ENCODE peak calls at places on chromosomes 5 and 9, in five cellular contexts. C is K562, R is HepG2, G is GM12878, Q is H1. M is an unnamed sample.

GRCh38 chr5:124661317-124662141 is 84.9 kb downstream of the ZNF608 start:
- DNase-seq in C (peak; percentile 25), R (peak; percentile 99), G (no peak), Q (peak; percentile 58), M (peak; percentile 81)

GRCh38 chr9:91379461-91379860 is 17.7 kb upstream of the AUH start:
- DNase-seq in C (no peak), R (no peak), G (no peak), Q (no peak), M (no peak)

GRCh38 chr5:429453-430188 is 13.4 kb upstream of the EXOC3 start:
- DNase-seq in C (peak; percentile 15), R (no peak), G (no peak), Q (no peak), M (no peak)

GRCh38 chr5:76292923-76293322 is 110.2 kb upstream of the IQGAP2 start:
- DNase-seq in C (no peak), R (no peak), G (no peak), Q (no peak), M (no peak)

GRCh38 chr9:17695482-17695881 is 116.6 kb downstream of the SH3GL2 start:
- DNase-seq in C (no peak), R (no peak), G (no peak), Q (no peak), M (no peak)

GRCh38 chr5:60945760-60946253 is 802 bp downstream of the NDUFAF2 start:
- DNase-seq in C (peak; percentile 21), R (peak; percentile 15), G (peak; percentile 11), Q (no peak), M (no peak)

GRCh38 chr5:88275574-88275973 is 6.9 kb upstream of the TMEM161B start:
- DNase-seq in C (no peak), R (no peak), G (no peak), Q (no peak), M (no peak)

GRCh38 chr9:69857131-69857530 is 36.5 kb downstream of the CFAP95 start:
- DNase-seq in C (no peak), R (no peak), G (no peak), Q (no peak), M (no peak)

GRCh38 chr5:138469540-138470321 is 4.5 kb downstream of the EGR1 start:
- DNase-seq in C (no peak), R (no peak), G (no peak), Q (peak; percentile 31), M (peak; percentile 88)

GRCh38 chr5:50856720-50857119 is 190.3 kb downstream of the PARP8 start:
- DNase-seq in C (no peak), R (no peak), G (peak; percentile 20), Q (no peak), M (no peak)

GRCh38 chr9:37987467-37987981 is 81.5 kb downstream of the SHB start:
- DNase-seq in C (no peak), R (no peak), G (no peak), Q (no peak), M (no peak)

GRCh38 chr5:93058309-93058708 is 522.7 kb downstream of the NR2F1-AS1 start:
- DNase-seq in C (no peak), R (no peak), G (no peak), Q (no peak), M (no peak)

GRCh38 chr9:72826954-72827953 is 125.6 kb downstream of the ALDH1A1 start:
- DNase-seq in C (no peak), R (no peak), G (no peak), Q (no peak), M (no peak)

GRCh38 chr5:131382407-131383395 is 118.8 kb downstream of the CDC42SE2 start:
- DNase-seq in C (peak; percentile 58), R (peak; percentile 66), G (peak; percentile 71), Q (peak; percentile 31), M (peak; percentile 50)

GRCh38 chr9:96136992-96137665 is 164.8 kb downstream of the HSD17B3 start:
- DNase-seq in C (no peak), R (no peak), G (peak; percentile 69), Q (no peak), M (no peak)

GRCh38 chr5:147303976-147304375 is 69.2 kb downstream of the STK32A start:
- DNase-seq in C (no peak), R (no peak), G (no peak), Q (no peak), M (peak; percentile 7)

GRCh38 chr5:75961814-75962213 is 121.4 kb upstream of the SV2C start:
- DNase-seq in C (no peak), R (no peak), G (no peak), Q (no peak), M (no peak)

GRCh38 chr9:123397975-123398374 is 42.0 kb downstream of the CRB2 start:
- DNase-seq in C (no peak), R (no peak), G (no peak), Q (no peak), M (no peak)

GRCh38 chr9:123396007-123396511 is 40.1 kb downstream of the CRB2 start:
- DNase-seq in C (peak; percentile 83), R (no peak), G (no peak), Q (no peak), M (no peak)

GRCh38 chr9:123392802-123393201 is 36.8 kb downstream of the CRB2 start:
- DNase-seq in C (no peak), R (no peak), G (no peak), Q (no peak), M (no peak)

GRCh38 chr9:123394291-123395235 is 38.6 kb downstream of the CRB2 start:
- DNase-seq in C (no peak), R (no peak), G (no peak), Q (no peak), M (no peak)

DNA sequence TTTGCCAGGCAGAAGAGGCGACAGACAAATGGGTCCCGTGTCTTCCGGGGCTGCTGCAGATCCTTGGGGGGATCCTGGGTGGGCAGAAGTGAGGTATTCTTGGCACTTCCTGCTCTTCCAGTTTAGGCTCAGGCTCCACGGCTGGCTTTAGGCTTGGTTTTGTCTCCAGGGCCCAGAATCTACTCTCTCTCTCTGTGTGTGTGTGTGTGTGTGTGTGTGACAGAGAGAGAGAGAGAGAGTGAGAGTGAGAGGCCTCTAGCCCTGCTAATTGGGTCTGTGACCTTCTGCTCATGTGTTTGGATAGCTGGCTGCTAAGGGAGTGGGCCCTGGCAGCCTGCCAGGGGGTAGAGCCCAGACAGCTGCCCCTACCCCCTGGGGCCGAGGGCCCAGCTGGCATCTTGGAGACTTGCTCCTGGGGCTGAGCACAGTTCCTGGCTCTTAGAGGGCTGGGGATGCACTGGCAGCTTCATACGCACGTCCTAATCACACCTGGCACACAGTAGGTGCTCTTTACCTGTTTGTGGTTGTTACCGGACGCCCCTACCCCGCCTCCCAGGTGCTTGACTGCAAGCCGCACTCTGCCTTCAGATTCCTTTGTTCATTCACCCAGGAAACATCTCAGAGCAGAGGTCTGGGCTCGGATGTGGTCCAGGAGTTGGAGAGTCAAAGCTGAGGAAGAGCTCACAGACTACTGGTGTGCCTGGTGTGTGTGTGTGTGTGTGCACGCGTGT is 39.4 kb downstream of the CRB2 start:
- DNase-seq in C (no peak), R (no peak), G (no peak), Q (no peak), M (no peak)
- TF ChIP-seq JUND in C (no peak), R (no peak), G (no peak), Q (no peak), M (no peak)

GRCh38 chr9:14417230-14417629 is 103.3 kb upstream of the NFIB start:
- DNase-seq in C (no peak), R (no peak), G (no peak), Q (no peak), M (no peak)

GRCh38 chr9:14415947-14416346 is 102.0 kb upstream of the NFIB start:
- DNase-seq in C (no peak), R (no peak), G (no peak), Q (no peak), M (no peak)

GRCh38 chr9:14418262-14419200 is 104.6 kb upstream of the NFIB start:
- DNase-seq in C (no peak), R (no peak), G (no peak), Q (no peak), M (no peak)

GRCh38 chr9:14413811-14414210 is 99.9 kb upstream of the NFIB start:
- DNase-seq in C (no peak), R (no peak), G (no peak), Q (no peak), M (no peak)

GRCh38 chr9:14412778-14413177 is 98.8 kb upstream of the NFIB start:
- DNase-seq in C (no peak), R (no peak), G (no peak), Q (no peak), M (no peak)
- TF ChIP-seq ATF3 in C (no peak), R (no peak), G (no peak), Q (no peak), M (no peak)

GRCh38 chr5:140821375-140822280 is at the start of gene PCDHA5:
- DNase-seq in C (no peak), R (peak; percentile 12), G (no peak), Q (no peak), M (no peak)
- TF ChIP-seq JUND in C (no peak), R (no peak), G (no peak), Q (no peak), M (no peak)

GRCh38 chr5:84725946-84726570 is 341.4 kb upstream of the EDIL3 start:
- DNase-seq in C (no peak), R (no peak), G (no peak), Q (no peak), M (no peak)

GRCh38 chr5:84724181-84724580 is 339.5 kb upstream of the EDIL3 start:
- DNase-seq in C (no peak), R (no peak), G (no peak), Q (no peak), M (no peak)

GRCh38 chr5:84729326-84729725 is 344.6 kb upstream of the EDIL3 start:
- DNase-seq in C (no peak), R (no peak), G (no peak), Q (no peak), M (no peak)

GRCh38 chr5:84727708-84728107 is 343.0 kb upstream of the EDIL3 start:
- DNase-seq in C (no peak), R (no peak), G (no peak), Q (no peak), M (no peak)

DNA sequence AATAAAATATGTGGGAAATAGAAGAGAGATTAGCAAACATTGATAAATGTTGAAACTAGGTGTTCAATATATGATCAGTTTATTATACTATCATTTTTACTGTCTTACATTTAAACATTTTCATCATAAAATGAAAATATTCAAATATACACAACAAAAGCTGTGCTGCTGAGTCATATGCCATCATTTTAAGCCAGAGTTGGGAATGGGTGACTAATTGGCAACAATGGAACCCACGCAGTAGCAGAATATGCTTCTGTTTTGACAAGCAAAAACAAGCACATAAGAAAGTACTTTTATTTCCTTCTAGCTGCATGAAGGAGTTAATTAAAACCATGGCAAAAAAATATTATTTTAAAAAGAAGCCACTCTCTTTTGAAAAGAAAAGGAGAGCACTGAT is 340.0 kb upstream of the EDIL3 start:
- DNase-seq in C (no peak), R (no peak), G (no peak), Q (no peak), M (no peak)
- TF ChIP-seq ATF3 in C (no peak), R (no peak), G (no peak), Q (no peak), M (no peak)

DNA sequence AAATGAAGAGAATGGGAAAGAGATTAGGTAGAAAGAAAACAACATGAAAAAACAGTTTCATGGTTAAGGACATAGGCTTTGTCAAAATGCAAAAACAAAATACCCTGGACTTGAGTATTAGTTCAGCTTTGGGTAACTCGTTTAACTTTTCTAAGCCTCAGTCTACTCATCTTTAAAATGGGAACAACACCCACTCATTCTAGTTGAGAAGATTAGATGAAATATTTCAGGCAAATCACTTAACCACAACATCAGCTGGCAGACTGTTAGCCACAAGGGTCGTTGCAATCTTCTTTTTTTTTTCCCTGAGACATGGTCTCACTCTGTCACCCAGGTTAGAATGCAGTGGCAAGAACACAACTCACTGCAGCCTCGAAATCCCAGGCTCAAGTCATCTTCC is 185.6 kb downstream of the DCP2 start:
- DNase-seq in C (no peak), R (no peak), G (no peak), Q (no peak), M (no peak)
- TF ChIP-seq JUND in C (no peak), R (no peak), G (no peak), Q (no peak), M (no peak)

GRCh38 chr5:139746691-139747582 is 48.7 kb upstream of the PSD2 start:
- DNase-seq in C (peak; percentile 47), R (no peak), G (peak; percentile 66), Q (no peak), M (no peak)
- TF ChIP-seq ATF3 in C (no peak), R (no peak), G (no peak), Q (no peak), M (no peak)